ENCODE peak calls at places on chromosomes 6 and 20, in eight cellular contexts. X is gastrocnemius medialis, Q is pancreas, O is lower lobe of right lung, L is tibial artery, H is psoas muscle, B is prostate gland, T is Peyer's patch. N is an unnamed sample. For H3K4me1, the result is how much of the 10 kb centered on the place peaks cover.

GRCh38 chr6:159360306-159360705 is 191.1 kb downstream of the FNDC1 start:
- DNase-seq in X (peak), Q (no peak), O (no peak), L (no peak), H (peak), B (no peak), T (no peak), N (no peak)

GRCh38 chr20:59258103-59258705 is 42.2 kb upstream of the EDN3 start:
- DNase-seq in X (no peak), Q (no peak), O (no peak), L (no peak), H (no peak), B (no peak), T (no peak), N (no peak)

GRCh38 chr6:435442-436307 is 44.1 kb downstream of the IRF4 start:
- DNase-seq in X (no peak), Q (no peak), O (no peak), L (peak), H (no peak), B (no peak), T (no peak), N (no peak)

GRCh38 chr6:94184666-94185464 is 765.5 kb upstream of the EPHA7 start:
- DNase-seq in X (no peak), Q (no peak), O (no peak), L (no peak), H (no peak), B (no peak), T (no peak), N (no peak)

GRCh38 chr6:14077193-14077853 is 40.2 kb upstream of the CD83 start:
- DNase-seq in X (no peak), Q (no peak), O (no peak), L (no peak), H (no peak), B (no peak), T (no peak), N (no peak)

GRCh38 chr20:45419188-45420091 is 3.5 kb downstream of the PIGT start:
- DNase-seq in X (no peak), Q (peak), O (no peak), L (peak), H (peak), B (peak), T (peak), N (peak)

GRCh38 chr20:6663751-6664388 is 103.6 kb upstream of the BMP2 start:
- DNase-seq in X (no peak), Q (no peak), O (no peak), L (no peak), H (no peak), B (no peak), T (no peak), N (no peak)

GRCh38 chr6:139698526-139699182 is 324.2 kb upstream of the CITED2 start:
- DNase-seq in X (no peak), Q (no peak), O (no peak), L (no peak), H (no peak), B (no peak), T (no peak), N (no peak)

GRCh38 chr20:37243937-37244571 is 17.6 kb downstream of the GHRH start:
- DNase-seq in X (peak), Q (no peak), O (no peak), L (no peak), H (peak), B (peak), T (no peak), N (no peak)

GRCh38 chr6:41255638-41256246 is 27.6 kb downstream of the TREML4 start:
- DNase-seq in X (no peak), Q (no peak), O (no peak), L (no peak), H (no peak), B (no peak), T (no peak), N (no peak)

GRCh38 chr6:151757506-151757955 is 50.0 kb upstream of the ESR1 start:
- DNase-seq in X (no peak), Q (no peak), O (no peak), L (no peak), H (no peak), B (no peak), T (no peak), N (no peak)

GRCh38 chr6:5698318-5698717 is 308.4 kb downstream of the NRN1 start:
- DNase-seq in X (no peak), Q (no peak), O (no peak), L (no peak), H (no peak), B (no peak), T (no peak), N (no peak)

GRCh38 chr6:84350397-84350796 is 123.0 kb upstream of the CEP162 start:
- DNase-seq in X (no peak), Q (no peak), O (no peak), L (no peak), H (no peak), B (no peak), T (no peak), N (no peak)

GRCh38 chr6:142489722-142490610 is 188.2 kb downstream of the ADGRG6 start:
- DNase-seq in X (no peak), Q (no peak), O (no peak), L (no peak), H (no peak), B (no peak), T (no peak), N (no peak)

GRCh38 chr6:142118926-142119325 is 13.8 kb upstream of the GJE1 start:
- DNase-seq in X (no peak), Q (no peak), O (no peak), L (no peak), H (no peak), B (no peak), T (no peak), N (no peak)

GRCh38 chr6:100171533-100172321 is 177.7 kb upstream of the MCHR2 start:
- DNase-seq in X (no peak), Q (no peak), O (no peak), L (no peak), H (no peak), B (no peak), T (no peak), N (no peak)

GRCh38 chr20:34439168-34439567 is 76.1 kb downstream of the ITCH start:
- DNase-seq in X (no peak), Q (no peak), O (no peak), L (no peak), H (no peak), B (no peak), T (no peak), N (no peak)

GRCh38 chr20:34437330-34437986 is 74.4 kb downstream of the ITCH start:
- DNase-seq in X (no peak), Q (no peak), O (no peak), L (no peak), H (no peak), B (no peak), T (no peak), N (no peak)

GRCh38 chr20:34431168-34431567 is 68.1 kb downstream of the ITCH start:
- DNase-seq in X (no peak), Q (no peak), O (no peak), L (no peak), H (no peak), B (no peak), T (no peak), N (no peak)

GRCh38 chr20:34433391-34433790 is 70.3 kb downstream of the ITCH start:
- DNase-seq in X (no peak), Q (no peak), O (no peak), L (no peak), H (no peak), B (no peak), T (no peak), N (no peak)

GRCh38 chr20:34435589-34435988 is 72.5 kb downstream of the ITCH start:
- DNase-seq in X (no peak), Q (no peak), O (no peak), L (no peak), H (no peak), B (no peak), T (no peak), N (no peak)
- H3K27ac ChIP-seq in X (no peak), Q (no peak), O (no peak), L (no peak), H (no peak), B (no peak), T (no peak), N (no peak)

GRCh38 chr6:114327074-114327473 is 15.7 kb downstream of the HS3ST5 start:
- DNase-seq in X (no peak), Q (no peak), O (no peak), L (no peak), H (no peak), B (no peak), T (no peak), N (no peak)
- TF ChIP-seq CTCF in X (no peak), Q (no peak), O (no peak), L (no peak), H (no peak), B (no peak), T (no peak), N (no peak)

GRCh38 chr20:831956-832355 is 1.6 kb upstream of the FAM110A start:
- DNase-seq in X (no peak), Q (no peak), O (no peak), L (no peak), H (no peak), B (no peak), T (no peak), N (no peak)
- H3K4me1 ChIP-seq in X (under half), Q (under half), O (half or more), L (under half), H (under half), B (under half), T (under half), N (under half)

DNA sequence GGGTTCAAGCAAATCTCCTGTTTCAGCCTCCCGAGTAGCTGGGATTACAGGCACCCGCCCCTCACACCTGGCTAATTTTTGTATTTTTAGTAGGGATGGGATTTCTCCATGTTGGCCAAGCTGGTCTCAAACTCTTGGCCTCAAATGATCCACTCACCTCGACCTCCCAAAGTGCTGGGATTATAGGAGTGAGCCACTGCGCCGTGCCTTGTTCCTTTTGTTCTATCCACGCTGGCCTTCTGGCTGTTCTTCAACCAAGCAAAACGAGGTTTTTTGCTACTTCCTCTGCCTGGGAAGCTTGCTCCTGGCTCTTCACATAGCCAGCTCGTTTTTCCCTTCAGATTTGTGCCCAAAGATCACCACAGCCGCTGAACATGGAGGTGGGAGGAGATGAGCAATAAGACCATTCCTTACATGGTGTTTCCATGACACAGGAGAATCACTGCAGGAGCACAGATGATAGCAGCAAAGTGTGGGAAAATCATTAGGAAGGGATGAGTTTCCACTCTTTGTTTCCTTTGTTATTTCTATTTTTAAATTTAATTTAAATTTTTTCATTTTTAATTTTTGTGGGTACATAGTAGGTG is 201.0 kb upstream of the ZNF217 start:
- DNase-seq in X (no peak), Q (no peak), O (no peak), L (no peak), H (no peak), B (no peak), T (no peak), N (no peak)
- H3K27ac ChIP-seq in X (no peak), Q (no peak), O (no peak), L (no peak), H (no peak), B (peak), T (no peak), N (no peak)

GRCh38 chr20:42018979-42019378 is 400.8 kb upstream of the CHD6 start:
- DNase-seq in X (no peak), Q (no peak), O (no peak), L (no peak), H (no peak), B (no peak), T (no peak), N (no peak)
- TF ChIP-seq CTCF in X (no peak), Q (no peak), O (no peak), L (no peak), H (no peak), B (no peak), T (peak), N (no peak)

GRCh38 chr6:24888967-24889366 is 46.8 kb downstream of the RIPOR2 start:
- DNase-seq in X (no peak), Q (no peak), O (no peak), L (no peak), H (no peak), B (no peak), T (no peak), N (no peak)

GRCh38 chr6:24893342-24893850 is 42.4 kb downstream of the RIPOR2 start:
- DNase-seq in X (no peak), Q (no peak), O (no peak), L (no peak), H (no peak), B (no peak), T (no peak), N (no peak)

GRCh38 chr6:24891004-24891403 is 44.8 kb downstream of the RIPOR2 start:
- DNase-seq in X (no peak), Q (no peak), O (no peak), L (no peak), H (no peak), B (no peak), T (no peak), N (no peak)

GRCh38 chr6:24887520-24887919 is 48.2 kb downstream of the RIPOR2 start:
- DNase-seq in X (no peak), Q (no peak), O (no peak), L (no peak), H (no peak), B (no peak), T (no peak), N (no peak)

GRCh38 chr6:24890471-24890870 is 45.3 kb downstream of the RIPOR2 start:
- DNase-seq in X (no peak), Q (no peak), O (no peak), L (no peak), H (no peak), B (no peak), T (no peak), N (no peak)
- H3K4me1 ChIP-seq in X (under half), Q (under half), O (under half), L (under half), H (under half), B (under half), T (under half), N (under half)

GRCh38 chr6:56335733-56336132 is 88.4 kb upstream of the COL21A1 start:
- DNase-seq in X (no peak), Q (no peak), O (no peak), L (no peak), H (no peak), B (no peak), T (no peak), N (no peak)
- H3K27ac ChIP-seq in X (no peak), Q (no peak), O (no peak), L (no peak), H (no peak), B (no peak), T (no peak), N (no peak)

GRCh38 chr6:156954781-156955180 is 177.6 kb downstream of the ARID1B start:
- DNase-seq in X (no peak), Q (no peak), O (no peak), L (no peak), H (no peak), B (no peak), T (no peak), N (no peak)

GRCh38 chr6:156953125-156953477 is 175.9 kb downstream of the ARID1B start:
- DNase-seq in X (no peak), Q (no peak), O (no peak), L (no peak), H (no peak), B (no peak), T (no peak), N (no peak)

GRCh38 chr6:156954191-156954590 is 177.0 kb downstream of the ARID1B start:
- DNase-seq in X (no peak), Q (no peak), O (no peak), L (no peak), H (no peak), B (no peak), T (no peak), N (no peak)

GRCh38 chr6:156952401-156952800 is 175.2 kb downstream of the ARID1B start:
- DNase-seq in X (no peak), Q (no peak), O (no peak), L (no peak), H (no peak), B (no peak), T (no peak), N (no peak)

GRCh38 chr6:156953478-156954146 is 176.4 kb downstream of the ARID1B start:
- DNase-seq in X (peak), Q (no peak), O (no peak), L (no peak), H (no peak), B (no peak), T (no peak), N (no peak)
- TF ChIP-seq CTCF in X (peak), Q (no peak), O (peak), L (peak), H (no peak), B (no peak), T (no peak), N (peak)

GRCh38 chr6:89411019-89411268 is 1.1 kb downstream of the RRAGD start:
- DNase-seq in X (no peak), Q (no peak), O (peak), L (peak), H (no peak), B (peak), T (no peak), N (no peak)

GRCh38 chr6:89412071-89413005 is at the start of gene RRAGD:
- DNase-seq in X (peak), Q (peak), O (peak), L (peak), H (peak), B (peak), T (peak), N (peak)

GRCh38 chr6:89414215-89414614 is 2.1 kb upstream of the RRAGD start:
- DNase-seq in X (no peak), Q (no peak), O (no peak), L (no peak), H (no peak), B (no peak), T (no peak), N (no peak)

GRCh38 chr6:89411269-89412070 is 603 bp downstream of the RRAGD start:
- DNase-seq in X (peak), Q (peak), O (peak), L (peak), H (peak), B (no peak), T (peak), N (peak)

GRCh38 chr6:89413006-89413400 is 930 bp upstream of the RRAGD start:
- DNase-seq in X (peak), Q (peak), O (peak), L (no peak), H (no peak), B (peak), T (no peak), N (no peak)
- H3K4me1 ChIP-seq in X (under half), Q (under half), O (under half), L (under half), H (under half), B (under half), T (under half), N (under half)